ENCODE peak calls at places on chromosome 16, in five cellular contexts. J, Z, C, V and S are unnamed samples.

GRCh38 chr16:4283939-4284338 is 11.1 kb upstream of the TFAP4 start:
- DNase-seq in J (no peak), C (no peak), Z (no peak), V (peak; percentile 4), S (peak; percentile 70)

GRCh38 chr16:19601083-19601976 is 45.8 kb downstream of the VPS35L start:
- DNase-seq in C (peak; percentile 56), J (peak; percentile 47), Z (peak; percentile 41), V (peak; percentile 46), S (peak; percentile 36)

GRCh38 chr16:81243927-81244326 is 5.4 kb downstream of the BCO1 start:
- DNase-seq in J (no peak), Z (no peak), V (no peak), C (peak; percentile 47), S (no peak)

GRCh38 chr16:56305956-56306565 is 114.8 kb downstream of the GNAO1 start:
- DNase-seq in V (no peak), J (no peak), C (no peak), Z (no peak), S (peak; percentile 22)

GRCh38 chr16:70789231-70789926 is 11.6 kb downstream of the VAC14 start:
- DNase-seq in C (peak; percentile 60), Z (peak; percentile 59), V (no peak), J (no peak), S (peak; percentile 48)

GRCh38 chr16:74608944-74609343 is 2.0 kb upstream of the GLG1 start:
- DNase-seq in C (no peak), V (no peak), J (no peak), Z (no peak), S (no peak)

GRCh38 chr16:80507538-80507937 is 33.3 kb upstream of the DYNLRB2 start:
- DNase-seq in V (no peak), Z (no peak), J (no peak), C (no peak), S (no peak)

GRCh38 chr16:1884155-1884760 is 12.3 kb upstream of the MEIOB start:
- DNase-seq in C (no peak), Z (peak; percentile 72), J (peak; percentile 63), V (peak; percentile 59), S (no peak)

GRCh38 chr16:11629071-11630030 is 38.9 kb upstream of the SNN start:
- DNase-seq in Z (no peak), V (no peak), C (no peak), J (no peak), S (peak; percentile 41)

GRCh38 chr16:1180772-1181714 is 28.1 kb downstream of the CACNA1H start:
- DNase-seq in V (no peak), Z (no peak), C (no peak), J (no peak), S (no peak)

GRCh38 chr16:50303605-50304466 is 37.5 kb downstream of the ADCY7 start:
- DNase-seq in C (peak; percentile 42), J (peak; percentile 80), V (no peak), Z (no peak), S (peak; percentile 70)

GRCh38 chr16:66367968-66368891 is 1.7 kb downstream of the CDH5 start:
- DNase-seq in Z (no peak), C (no peak), J (no peak), V (no peak), S (no peak)

GRCh38 chr16:82713778-82714177 is 87.0 kb downstream of the CDH13 start:
- DNase-seq in C (no peak), Z (no peak), J (no peak), V (no peak), S (no peak)

GRCh38 chr16:67915831-67916723 is 15.6 kb downstream of the CTRL start:
- DNase-seq in Z (no peak), C (no peak), V (no peak), J (peak; percentile 59), S (peak; percentile 24)
- TF ChIP-seq RFX5 in Z (no peak), C (no peak), V (no peak), J (no peak), S (no peak)

DNA sequence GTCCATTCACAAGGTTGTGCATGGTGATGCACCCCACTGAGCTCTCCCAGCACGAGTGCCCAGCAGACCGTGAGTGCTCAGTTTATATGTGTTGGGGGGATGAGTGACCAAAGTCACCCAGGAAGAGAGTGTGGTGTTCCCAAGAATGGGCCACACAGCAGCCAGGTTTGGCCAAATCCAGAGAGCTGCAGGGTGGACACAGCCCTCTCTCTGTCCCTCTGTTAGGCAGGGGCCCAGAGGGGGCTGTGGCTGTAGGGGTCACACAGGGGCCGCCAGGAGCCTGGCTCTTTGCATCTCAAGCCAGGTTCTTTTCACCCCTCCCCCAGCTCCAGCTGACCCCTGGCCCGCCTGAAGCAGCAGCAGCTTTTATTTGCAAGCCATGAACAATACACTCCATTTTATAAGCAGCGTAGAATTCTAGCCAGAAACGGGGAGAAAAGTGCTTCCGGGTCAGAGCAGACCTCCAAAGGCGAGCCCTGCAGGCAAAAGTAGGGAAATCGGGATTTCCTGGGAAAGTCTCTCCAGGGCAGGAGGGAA is 13.3 kb downstream of the COTL1 start:
- DNase-seq in J (no peak), C (no peak), Z (no peak), V (no peak), S (no peak)
- H3K4me2 ChIP-seq in J (no peak overlapping the region), C (peak overlapping the region; percentile 32), Z (peak overlapping the region; percentile 92), V (no peak overlapping the region), S (no peak overlapping the region)

GRCh38 chr16:48612621-48613020 is 2.6 kb upstream of the N4BP1 start:
- DNase-seq in C (no peak), Z (no peak), J (no peak), V (no peak), S (no peak)

GRCh38 chr16:48608871-48609452 is 1.0 kb downstream of the N4BP1 start:
- DNase-seq in V (no peak), Z (no peak), C (no peak), J (no peak), S (no peak)

GRCh38 chr16:48609453-48610023 is 442 bp downstream of the N4BP1 start:
- DNase-seq in J (no peak), V (peak; percentile 72), Z (peak; percentile 48), C (peak; percentile 66), S (peak; percentile 54)

GRCh38 chr16:48613061-48613957 is 3.3 kb upstream of the N4BP1 start:
- DNase-seq in V (no peak), C (no peak), J (peak; percentile 76), Z (no peak), S (peak; percentile 90)

DNA sequence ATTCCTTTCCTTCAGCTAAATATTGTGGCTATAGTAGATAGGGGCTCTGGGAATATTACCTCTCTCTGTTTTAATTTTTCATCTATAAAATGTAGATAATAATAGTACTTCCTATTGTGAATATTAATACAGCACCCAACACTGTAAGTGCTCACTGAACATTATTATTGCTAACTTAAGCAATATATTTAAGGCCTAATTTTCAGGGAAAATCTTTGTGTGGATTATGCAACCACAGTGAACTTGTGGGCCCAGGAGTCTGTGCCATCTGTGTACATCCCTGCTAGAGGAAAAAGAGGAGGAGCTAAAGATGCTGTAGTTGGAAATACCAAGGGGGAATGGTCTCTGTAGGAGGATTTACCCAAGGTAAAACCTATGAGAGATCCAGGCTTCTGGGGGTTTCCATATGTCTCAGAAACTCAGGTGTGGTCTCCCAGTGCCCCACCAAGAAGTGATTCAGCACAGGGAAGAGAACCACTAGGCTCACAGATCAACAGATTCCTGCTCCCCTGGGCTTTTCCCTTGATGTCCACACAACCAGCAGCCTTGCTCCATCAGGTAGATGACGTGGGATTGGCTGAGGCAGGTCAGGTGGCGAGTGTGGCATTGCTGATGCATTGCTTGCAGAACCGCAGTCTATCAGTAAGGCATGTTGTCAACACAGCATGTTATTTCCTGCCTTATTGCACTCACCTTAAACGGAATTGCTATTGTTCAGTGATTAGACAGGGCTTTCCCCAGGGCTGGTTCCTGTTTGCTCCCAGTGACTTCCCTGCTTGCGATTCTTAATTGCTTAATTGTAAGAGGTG is 1.6 kb upstream of the N4BP1 start:
- DNase-seq in J (peak; percentile 79), Z (no peak), C (no peak), V (peak; percentile 25), S (no peak)
- TF ChIP-seq MAFK in J (peak; percentile 63), Z (no peak), C (no peak), V (no peak), S (no peak)

DNA sequence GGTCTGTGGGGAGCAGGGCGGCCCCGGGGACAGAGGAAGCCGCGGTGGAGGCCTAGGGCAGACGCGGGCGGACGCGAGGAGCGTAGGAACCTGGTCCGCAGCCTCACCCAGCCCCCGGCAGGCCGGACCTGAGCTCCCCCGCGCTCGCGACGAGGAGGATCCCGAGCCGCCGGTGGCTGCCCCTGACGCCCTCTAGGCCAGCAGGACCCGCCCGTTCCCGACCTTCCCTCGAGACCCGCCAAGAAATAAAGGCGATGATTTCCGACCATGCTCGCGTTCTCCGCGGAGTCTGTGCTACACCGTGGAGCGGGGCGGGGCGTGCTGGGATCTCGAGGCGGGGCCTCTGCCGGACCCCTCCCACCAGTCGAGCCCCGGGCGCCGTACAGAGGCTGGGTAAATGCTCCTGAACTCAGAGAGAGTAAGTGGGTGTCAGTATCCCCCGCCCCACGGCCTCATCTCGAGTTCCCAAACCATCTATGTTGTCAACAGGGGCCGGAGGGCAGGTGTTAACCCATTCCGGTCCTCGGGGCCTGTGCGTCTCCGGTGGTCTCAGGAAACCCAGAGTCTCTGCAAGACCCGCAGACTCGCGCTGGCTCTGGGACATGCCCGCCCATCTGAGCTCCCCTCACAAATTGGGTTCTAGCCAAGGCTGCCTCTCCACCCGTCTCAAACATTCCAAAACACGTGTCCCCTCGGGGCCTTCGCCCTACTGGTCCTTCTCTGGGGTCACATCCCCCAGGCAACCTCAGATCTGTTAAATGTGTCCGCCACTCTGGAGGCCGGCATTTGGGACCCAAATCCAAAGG is 13.7 kb downstream of the SYCE1L start:
- DNase-seq in V (peak; percentile 83), Z (peak; percentile 78), C (peak; percentile 92), J (no peak), S (no peak)
- TF ChIP-seq RFX5 in V (no peak), Z (no peak), C (no peak), J (no peak), S (no peak)

DNA sequence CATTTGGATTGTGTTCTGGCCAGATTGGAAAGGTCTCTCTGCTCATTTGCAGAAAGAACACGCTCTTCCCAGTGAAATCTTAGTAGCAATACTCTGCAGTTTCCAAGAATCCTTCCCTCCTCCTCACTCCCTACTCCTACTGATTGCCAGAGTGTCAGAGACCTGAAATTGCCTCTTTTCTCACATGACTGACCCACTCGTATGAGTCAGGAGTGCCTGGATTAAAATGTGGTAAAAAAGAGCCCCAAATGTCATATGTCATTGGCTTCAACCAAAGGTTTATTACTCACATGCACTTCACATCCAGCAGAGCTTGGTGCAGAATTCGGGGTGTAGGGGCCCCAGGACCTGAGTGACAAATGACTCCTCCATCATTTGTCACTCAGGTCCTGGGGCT is 39.7 kb upstream of the IRX3 start:
- DNase-seq in V (no peak), J (no peak), Z (no peak), C (no peak), S (no peak)
- H3K4me2 ChIP-seq in V (no peak overlapping the region), J (no peak overlapping the region), Z (no peak overlapping the region), C (no peak overlapping the region), S (no peak overlapping the region)